ENCODE peak calls at places on chromosomes 12 and 14, in seven cellular contexts. A, O, H, N, X, T and C are unnamed samples.

GRCh38 chr12:9925746-9926393 is 6.3 kb downstream of the CLEC2A start:
- DNase-seq in A (no peak), O (no peak), N (no peak), H (peak; percentile 65), X (peak; percentile 62), T (no peak), C (peak; percentile 2)

GRCh38 chr14:106372870-106373657 is 846.7 kb downstream of the TMEM121 start:
- DNase-seq in H (no peak), O (peak; percentile 79), N (peak; percentile 57), T (peak; percentile 27), A (no peak), X (no peak), C (no peak)

GRCh38 chr14:65137648-65138317 is 35.5 kb upstream of the MAX start:
- DNase-seq in N (no peak), T (peak; percentile 30), H (no peak), O (no peak), X (peak; percentile 55), A (no peak), C (no peak)

GRCh38 chr12:122207391-122207790 is 3.9 kb downstream of the B3GNT4 start:
- DNase-seq in A (no peak), T (no peak), O (no peak), X (no peak), N (no peak), H (no peak), C (no peak)

GRCh38 chr12:120902846-120903381 is 1.2 kb downstream of the SPPL3 start:
- DNase-seq in A (no peak), O (no peak), X (no peak), N (peak; percentile 26), T (no peak), H (no peak), C (no peak)

GRCh38 chr12:18703916-18704315 is 33.9 kb downstream of the PLCZ1 start:
- DNase-seq in T (no peak), H (no peak), N (no peak), X (no peak), A (no peak), O (no peak), C (no peak)

GRCh38 chr12:90999946-91000345 is 4.8 kb downstream of the EPYC start:
- DNase-seq in T (no peak), X (no peak), A (no peak), N (no peak), O (no peak), H (no peak), C (no peak)

GRCh38 chr14:105369653-105370040 is 28.7 kb upstream of the TEX22 start:
- DNase-seq in T (no peak), O (no peak), N (no peak), X (no peak), A (no peak), H (no peak), C (no peak)

GRCh38 chr14:37595809-37596595 is 573 bp downstream of the TTC6 start:
- DNase-seq in A (no peak), X (peak; percentile 20), H (no peak), T (no peak), O (peak; percentile 80), N (peak; percentile 94), C (no peak)

GRCh38 chr12:21607701-21608100 is 3.1 kb upstream of the GYS2 start:
- DNase-seq in A (no peak), N (no peak), X (peak; percentile 45), T (no peak), H (peak; percentile 66), O (no peak), C (no peak)

GRCh38 chr12:116880817-116881324 is 370 bp downstream of the HRK start:
- DNase-seq in T (peak; percentile 28), N (peak; percentile 38), H (peak; percentile 18), A (no peak), X (peak; percentile 36), O (peak; percentile 69), C (no peak)

GRCh38 chr12:22172501-22172900 is 126.5 kb downstream of the CMAS start:
- DNase-seq in N (no peak), T (no peak), H (no peak), X (no peak), O (no peak), A (no peak), C (no peak)

GRCh38 chr12:103160622-103161021 is 203.1 kb downstream of the ASCL1 start:
- DNase-seq in X (no peak), N (no peak), O (no peak), A (no peak), T (no peak), H (no peak), C (no peak)

GRCh38 chr12:25054783-25055144 is 105.9 kb upstream of the BCAT1 start:
- DNase-seq in X (no peak), N (no peak), H (peak; percentile 24), A (no peak), O (no peak), T (no peak), C (no peak)

GRCh38 chr12:25058619-25059018 is 109.7 kb upstream of the BCAT1 start:
- DNase-seq in X (no peak), A (no peak), N (no peak), O (no peak), T (no peak), H (no peak), C (no peak)

GRCh38 chr12:25056486-25057130 is 107.7 kb upstream of the BCAT1 start:
- DNase-seq in N (no peak), A (no peak), X (no peak), H (no peak), O (no peak), T (no peak), C (no peak)

GRCh38 chr12:25056011-25056410 is 107.1 kb upstream of the BCAT1 start:
- DNase-seq in H (no peak), T (no peak), N (no peak), A (no peak), O (no peak), X (no peak), C (no peak)

DNA sequence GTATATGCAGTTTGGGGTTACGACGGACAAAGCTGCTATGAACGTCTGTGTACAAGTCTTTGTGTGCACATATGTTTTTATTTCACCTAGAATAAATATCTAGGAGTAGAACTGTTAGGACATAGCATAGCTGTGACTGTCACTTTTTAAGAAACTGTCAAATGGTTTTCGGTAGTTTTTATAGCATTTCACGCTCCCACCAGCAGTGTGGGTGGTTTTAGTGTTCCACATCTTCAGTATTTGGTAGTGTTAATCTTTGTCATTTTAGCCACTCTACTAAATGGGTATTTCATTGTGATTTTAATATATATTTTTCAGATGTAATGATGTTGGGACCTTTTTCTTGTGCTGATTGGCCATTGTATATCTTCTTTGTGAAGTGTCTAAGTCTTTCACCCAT is 109.1 kb upstream of the BCAT1 start:
- DNase-seq in X (no peak), T (no peak), O (no peak), N (no peak), A (no peak), H (no peak), C (no peak)
- TF ChIP-seq CTCF in X (no peak), T (no peak), O (no peak), N (no peak), A (no peak), H (no peak), C (no peak)

DNA sequence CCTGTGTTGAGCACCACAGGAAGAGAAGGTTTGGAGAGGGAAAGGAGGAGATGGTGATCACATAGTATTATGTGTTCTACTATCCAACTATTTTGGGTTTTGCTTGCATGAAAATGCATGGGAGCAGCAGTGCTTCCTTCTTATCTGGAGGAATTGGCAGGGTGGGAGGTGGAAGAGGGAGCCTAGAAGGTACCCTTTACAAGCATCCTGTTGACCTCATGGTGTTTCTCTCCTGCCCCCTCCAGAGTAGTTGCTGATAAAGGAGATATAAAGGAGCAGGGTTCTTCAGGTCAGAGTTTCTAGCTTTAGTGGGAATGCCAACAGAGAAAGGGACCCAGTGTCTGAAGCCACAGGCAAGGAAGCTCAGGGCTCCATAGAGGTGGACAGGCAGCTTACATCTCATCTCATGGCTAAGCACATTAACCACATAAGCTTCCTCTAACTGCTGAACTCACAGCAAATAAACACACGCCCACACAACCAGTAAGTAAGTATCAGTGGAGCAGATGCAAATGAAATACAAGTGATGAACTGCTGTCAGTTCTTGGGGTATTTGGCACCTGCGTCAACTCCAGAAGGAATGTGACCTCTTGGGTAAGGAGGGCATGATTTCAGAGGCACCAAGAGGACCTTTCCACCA is 174.2 kb upstream of the SLC38A2 start:
- DNase-seq in X (peak; percentile 72), H (peak; percentile 29), N (no peak), A (no peak), T (no peak), O (no peak), C (no peak)
- H3K4me3 ChIP-seq in X (no peak overlapping the region), H (no peak overlapping the region), N (no peak overlapping the region), A (no peak overlapping the region), T (no peak overlapping the region), O (no peak overlapping the region), C (no peak overlapping the region)

GRCh38 chr14:78764240-78764639 is 594.1 kb downstream of the NRXN3 start:
- DNase-seq in O (no peak), H (no peak), T (no peak), X (peak; percentile 69), N (no peak), A (no peak), C (peak; percentile 82)

GRCh38 chr14:78762331-78762730 is 592.2 kb downstream of the NRXN3 start:
- DNase-seq in A (no peak), O (no peak), T (no peak), H (no peak), X (no peak), N (no peak), C (no peak)

GRCh38 chr14:78763746-78764145 is 593.6 kb downstream of the NRXN3 start:
- DNase-seq in O (no peak), A (no peak), H (no peak), N (no peak), T (no peak), X (no peak), C (no peak)

GRCh38 chr14:78767436-78767835 is 597.3 kb downstream of the NRXN3 start:
- DNase-seq in O (no peak), A (no peak), T (no peak), H (no peak), X (peak; percentile 43), N (no peak), C (no peak)

DNA sequence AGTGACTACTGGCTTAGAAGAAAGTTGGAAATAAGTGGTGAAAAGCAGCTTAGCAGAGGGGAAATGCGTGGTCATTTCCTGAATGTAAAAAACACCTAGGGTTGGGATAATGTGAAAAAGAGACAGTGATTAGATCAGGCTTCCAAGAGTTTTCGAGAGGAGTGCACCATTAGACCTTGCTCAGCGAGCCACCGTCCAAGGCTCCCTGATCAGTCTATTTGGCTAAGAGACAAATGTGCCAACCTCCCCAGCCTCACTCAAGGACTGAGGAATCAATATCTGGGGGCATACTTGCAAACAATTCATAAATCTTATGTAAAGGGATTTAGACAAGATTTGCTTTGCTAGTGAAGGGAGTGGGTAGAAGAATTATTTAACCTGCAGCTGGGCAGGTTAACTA is 594.5 kb downstream of the NRXN3 start:
- DNase-seq in N (no peak), X (no peak), A (no peak), T (no peak), H (no peak), O (no peak), C (no peak)
- TF ChIP-seq CTCF in N (no peak), X (no peak), A (no peak), T (no peak), H (no peak), O (no peak), C (no peak)

DNA sequence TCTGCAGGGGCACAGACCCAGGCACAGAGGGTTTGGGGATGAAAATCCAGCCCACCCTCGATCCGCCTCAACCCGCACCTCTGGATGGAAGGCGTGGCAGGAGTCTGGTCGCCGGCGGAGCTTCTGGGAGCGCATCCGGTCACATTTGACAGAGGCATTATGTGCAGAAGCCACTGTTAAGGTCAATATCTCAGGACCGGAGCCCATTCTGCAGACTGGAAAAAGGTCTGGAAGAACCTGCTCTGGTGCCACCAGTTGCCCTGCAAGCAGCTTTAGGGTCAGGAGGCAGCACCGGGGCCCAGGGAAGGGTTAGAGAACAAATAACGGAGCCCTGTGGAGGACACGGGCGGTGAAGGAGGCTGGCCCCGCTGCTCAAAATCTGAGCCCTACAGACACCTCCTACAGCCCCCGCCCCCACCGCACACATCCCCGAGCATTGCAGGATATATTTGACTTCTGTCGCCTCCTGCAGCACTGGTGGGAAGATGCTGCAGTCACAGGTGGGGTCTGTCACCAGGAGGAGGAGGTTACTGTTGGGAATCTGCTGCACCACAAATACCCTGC is 25.1 kb upstream of the LRTM2 start:
- DNase-seq in N (no peak), X (no peak), A (no peak), O (no peak), H (no peak), T (peak; percentile 18), C (no peak)
- H3K4me3 ChIP-seq in N (no peak overlapping the region), X (no peak overlapping the region), A (peak overlapping the region; percentile 66), O (no peak overlapping the region), H (no peak overlapping the region), T (peak overlapping the region; percentile 65), C (no peak overlapping the region)